ENCODE peak calls at places on chromosomes 6 and 20, in six cellular contexts. One of them, this sample, is unnamed.

GRCh38 chr20:10549511-10549910 is 114.4 kb downstream of the SLX4IP start:
- DNase-seq in prostate gland: no peak
- DNase-seq in body of pancreas: no peak
- DNase-seq in astrocyte of the spinal cord: no peak
- DNase-seq in HFF-Myc: no peak
- DNase-seq in neural progenitor cell: no peak
- DNase-seq in this sample: no peak

GRCh38 chr6:10655508-10656055 is 38.8 kb downstream of the C6orf52 start:
- DNase-seq in prostate gland: no peak
- DNase-seq in body of pancreas: no peak
- DNase-seq in astrocyte of the spinal cord: no peak
- DNase-seq in HFF-Myc: no peak
- DNase-seq in neural progenitor cell: no peak
- DNase-seq in this sample: no peak

GRCh38 chr6:75893058-75893775 is 144.2 kb downstream of the MYO6 start:
- DNase-seq in prostate gland: no peak
- DNase-seq in body of pancreas: no peak
- DNase-seq in astrocyte of the spinal cord: peak; percentile 83
- DNase-seq in HFF-Myc: peak; percentile 76
- DNase-seq in neural progenitor cell: peak; percentile 79
- DNase-seq in this sample: peak; percentile 73

GRCh38 chr6:26420607-26421235 is 18.6 kb downstream of the BTN3A1 start:
- DNase-seq in prostate gland: no peak
- DNase-seq in body of pancreas: no peak
- DNase-seq in astrocyte of the spinal cord: peak; percentile 43
- DNase-seq in HFF-Myc: no peak
- DNase-seq in neural progenitor cell: peak; percentile 46
- DNase-seq in this sample: no peak

GRCh38 chr20:17938889-17939619 is 29.5 kb downstream of the SNX5 start:
- DNase-seq in prostate gland: peak; percentile 55
- DNase-seq in body of pancreas: peak; percentile 79
- DNase-seq in astrocyte of the spinal cord: peak; percentile 81
- DNase-seq in HFF-Myc: peak; percentile 52
- DNase-seq in neural progenitor cell: peak; percentile 92
- DNase-seq in this sample: peak; percentile 57

GRCh38 chr6:108027594-108027993 is 46.9 kb downstream of the OSTM1 start:
- DNase-seq in prostate gland: no peak
- DNase-seq in body of pancreas: peak; percentile 63
- DNase-seq in astrocyte of the spinal cord: no peak
- DNase-seq in HFF-Myc: no peak
- DNase-seq in neural progenitor cell: no peak
- DNase-seq in this sample: no peak

GRCh38 chr6:98946877-98947410 is 802 bp downstream of the FBXL4 start:
- DNase-seq in prostate gland: peak; percentile 12
- DNase-seq in body of pancreas: peak; percentile 62
- DNase-seq in astrocyte of the spinal cord: peak; percentile 25
- DNase-seq in HFF-Myc: peak; percentile 19
- DNase-seq in neural progenitor cell: peak; percentile 3
- DNase-seq in this sample: no peak

GRCh38 chr20:3995067-3995748 is 20.1 kb downstream of the RNF24 start:
- DNase-seq in prostate gland: no peak
- DNase-seq in body of pancreas: no peak
- DNase-seq in astrocyte of the spinal cord: peak; percentile 40
- DNase-seq in HFF-Myc: no peak
- DNase-seq in neural progenitor cell: no peak
- DNase-seq in this sample: no peak

GRCh38 chr6:127117979-127118504 is 429 bp upstream of the RSPO3 start:
- DNase-seq in prostate gland: no peak
- DNase-seq in body of pancreas: no peak
- DNase-seq in astrocyte of the spinal cord: peak; percentile 14
- DNase-seq in HFF-Myc: no peak
- DNase-seq in neural progenitor cell: peak; percentile 71
- DNase-seq in this sample: no peak

GRCh38 chr6:158383542-158383941 is 71.3 kb downstream of the TULP4 start:
- DNase-seq in prostate gland: no peak
- DNase-seq in body of pancreas: no peak
- DNase-seq in astrocyte of the spinal cord: no peak
- DNase-seq in HFF-Myc: no peak
- DNase-seq in neural progenitor cell: no peak
- DNase-seq in this sample: no peak

GRCh38 chr6:136371951-136372350 is 82.3 kb upstream of the BCLAF1 start:
- DNase-seq in prostate gland: no peak
- DNase-seq in body of pancreas: no peak
- DNase-seq in astrocyte of the spinal cord: peak; percentile 61
- DNase-seq in HFF-Myc: no peak
- DNase-seq in neural progenitor cell: no peak
- DNase-seq in this sample: peak; percentile 67

GRCh38 chr20:54021446-54022235 is 48.8 kb downstream of the BCAS1 start:
- DNase-seq in prostate gland: no peak
- DNase-seq in body of pancreas: no peak
- DNase-seq in astrocyte of the spinal cord: no peak
- DNase-seq in HFF-Myc: no peak
- DNase-seq in neural progenitor cell: no peak
- DNase-seq in this sample: no peak

GRCh38 chr20:59589051-59589450 is 15.3 kb upstream of the PHACTR3 start:
- DNase-seq in prostate gland: no peak
- DNase-seq in body of pancreas: no peak
- DNase-seq in astrocyte of the spinal cord: no peak
- DNase-seq in HFF-Myc: no peak
- DNase-seq in neural progenitor cell: no peak
- DNase-seq in this sample: no peak

GRCh38 chr20:43666376-43667328 is at the start of gene MYBL2:
- DNase-seq in prostate gland: no peak
- DNase-seq in body of pancreas: peak; percentile 56
- DNase-seq in astrocyte of the spinal cord: peak; percentile 33
- DNase-seq in HFF-Myc: no peak
- DNase-seq in neural progenitor cell: peak; percentile 94
- DNase-seq in this sample: no peak

GRCh38 chr6:2103644-2104523 is 141.5 kb downstream of the GMDS start:
- DNase-seq in prostate gland: no peak
- DNase-seq in body of pancreas: no peak
- DNase-seq in astrocyte of the spinal cord: peak; percentile 70
- DNase-seq in HFF-Myc: no peak
- DNase-seq in neural progenitor cell: no peak
- DNase-seq in this sample: peak; percentile 36

GRCh38 chr6:143400258-143401059 is 50.0 kb downstream of the ADAT2 start:
- DNase-seq in prostate gland: peak; percentile 42
- DNase-seq in body of pancreas: no peak
- DNase-seq in astrocyte of the spinal cord: no peak
- DNase-seq in HFF-Myc: no peak
- DNase-seq in neural progenitor cell: no peak
- DNase-seq in this sample: no peak

GRCh38 chr6:50128420-50129005 is 78.8 kb upstream of the DEFB112 start:
- DNase-seq in prostate gland: no peak
- DNase-seq in body of pancreas: no peak
- DNase-seq in astrocyte of the spinal cord: peak; percentile 31
- DNase-seq in HFF-Myc: no peak
- DNase-seq in neural progenitor cell: peak; percentile 20
- DNase-seq in this sample: peak; percentile 4

GRCh38 chr6:169230923-169231789 is 22.5 kb downstream of the THBS2 start:
- DNase-seq in prostate gland: no peak
- DNase-seq in body of pancreas: no peak
- DNase-seq in astrocyte of the spinal cord: no peak
- DNase-seq in HFF-Myc: no peak
- DNase-seq in neural progenitor cell: no peak
- DNase-seq in this sample: no peak

GRCh38 chr6:28543671-28544131 is 18.0 kb downstream of the GPX5 start:
- DNase-seq in prostate gland: no peak
- DNase-seq in body of pancreas: no peak
- DNase-seq in astrocyte of the spinal cord: peak; percentile 26
- DNase-seq in HFF-Myc: no peak
- DNase-seq in neural progenitor cell: peak; percentile 64
- DNase-seq in this sample: no peak

GRCh38 chr6:16129623-16130243 is 847 bp downstream of the MYLIP start:
- DNase-seq in prostate gland: no peak
- DNase-seq in body of pancreas: peak; percentile 51
- DNase-seq in astrocyte of the spinal cord: peak; percentile 16
- DNase-seq in HFF-Myc: no peak
- DNase-seq in neural progenitor cell: peak; percentile 45
- DNase-seq in this sample: no peak

GRCh38 chr6:156832166-156832743 is 55.1 kb downstream of the ARID1B start:
- DNase-seq in prostate gland: no peak
- DNase-seq in body of pancreas: peak; percentile 41
- DNase-seq in astrocyte of the spinal cord: peak; percentile 67
- DNase-seq in HFF-Myc: no peak
- DNase-seq in neural progenitor cell: no peak
- DNase-seq in this sample: peak; percentile 65

GRCh38 chr20:25274481-25274880 is 26.6 kb downstream of the PYGB start:
- DNase-seq in prostate gland: no peak
- DNase-seq in body of pancreas: peak; percentile 9
- DNase-seq in astrocyte of the spinal cord: no peak
- DNase-seq in HFF-Myc: no peak
- DNase-seq in neural progenitor cell: no peak
- DNase-seq in this sample: no peak

GRCh38 chr6:3878048-3878666 is 29.0 kb downstream of the FAM50B start:
- DNase-seq in prostate gland: no peak
- DNase-seq in body of pancreas: no peak
- DNase-seq in astrocyte of the spinal cord: no peak
- DNase-seq in HFF-Myc: no peak
- DNase-seq in neural progenitor cell: no peak
- DNase-seq in this sample: no peak

GRCh38 chr20:675453-676314 is at the start of gene SCRT2:
- DNase-seq in prostate gland: peak; percentile 76
- DNase-seq in body of pancreas: peak; percentile 83
- DNase-seq in astrocyte of the spinal cord: peak; percentile 73
- DNase-seq in HFF-Myc: no peak
- DNase-seq in neural progenitor cell: peak; percentile 95
- DNase-seq in this sample: peak; percentile 29

DNA sequence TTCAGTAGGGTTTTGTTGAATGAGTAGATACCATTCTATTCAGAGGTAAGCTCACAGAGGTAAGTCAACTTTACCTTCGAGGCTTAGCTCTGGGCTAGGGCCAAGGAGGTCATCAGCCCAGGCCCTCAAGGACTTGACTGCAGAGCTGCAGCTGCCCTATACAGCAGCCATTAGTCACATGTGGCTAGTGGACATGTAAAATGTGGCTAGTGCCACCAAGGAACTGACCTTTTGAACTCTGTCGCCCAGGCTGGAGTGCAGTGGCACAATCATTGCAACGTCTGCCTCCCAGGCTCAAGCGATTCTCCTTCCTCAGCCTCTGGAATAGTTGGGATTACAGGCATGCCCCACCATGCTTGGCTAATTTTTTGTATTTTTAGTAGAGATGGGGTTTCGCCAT is 47.9 kb upstream of the EPB41L1 start:
- DNase-seq in prostate gland: no peak
- DNase-seq in body of pancreas: peak; percentile 38
- DNase-seq in astrocyte of the spinal cord: no peak
- DNase-seq in HFF-Myc: no peak
- DNase-seq in neural progenitor cell: no peak
- DNase-seq in this sample: no peak
- H3K4me3 ChIP-seq in prostate gland: no peak overlapping the region
- H3K4me3 ChIP-seq in body of pancreas: no peak overlapping the region
- H3K4me3 ChIP-seq in astrocyte of the spinal cord: no peak overlapping the region
- H3K4me3 ChIP-seq in HFF-Myc: no peak overlapping the region
- H3K4me3 ChIP-seq in neural progenitor cell: no peak overlapping the region
- H3K4me3 ChIP-seq in this sample: no peak overlapping the region

GRCh38 chr6:68196645-68197044 is 438.4 kb upstream of the ADGRB3 start:
- DNase-seq in prostate gland: no peak
- DNase-seq in body of pancreas: no peak
- DNase-seq in astrocyte of the spinal cord: peak; percentile 31
- DNase-seq in HFF-Myc: no peak
- DNase-seq in neural progenitor cell: peak; percentile 3
- DNase-seq in this sample: no peak
- TF ChIP-seq CTCF in prostate gland: no peak
- TF ChIP-seq CTCF in body of pancreas: no peak
- TF ChIP-seq CTCF in astrocyte of the spinal cord: peak; percentile 10
- TF ChIP-seq CTCF in HFF-Myc: no peak
- TF ChIP-seq CTCF in neural progenitor cell: peak; percentile 29
- TF ChIP-seq CTCF in this sample: no peak

GRCh38 chr20:6768228-6769185 is 1.0 kb downstream of the BMP2 start:
- DNase-seq in prostate gland: peak; percentile 9
- DNase-seq in body of pancreas: peak; percentile 45
- DNase-seq in astrocyte of the spinal cord: peak; percentile 46
- DNase-seq in HFF-Myc: no peak
- DNase-seq in neural progenitor cell: peak; percentile 51
- DNase-seq in this sample: no peak
- H3K4me3 ChIP-seq in prostate gland: peak overlapping the region; percentile 50
- H3K4me3 ChIP-seq in body of pancreas: peak overlapping the region; percentile 71
- H3K4me3 ChIP-seq in astrocyte of the spinal cord: peak overlapping the region; percentile 57
- H3K4me3 ChIP-seq in HFF-Myc: peak overlapping the region; percentile 54
- H3K4me3 ChIP-seq in neural progenitor cell: peak overlapping the region; percentile 92
- H3K4me3 ChIP-seq in this sample: peak overlapping the region; percentile 66

GRCh38 chr6:85348643-85349042 is 101.2 kb upstream of the NT5E start:
- DNase-seq in prostate gland: no peak
- DNase-seq in body of pancreas: no peak
- DNase-seq in astrocyte of the spinal cord: no peak
- DNase-seq in HFF-Myc: no peak
- DNase-seq in neural progenitor cell: no peak
- DNase-seq in this sample: no peak
- TF ChIP-seq CTCF in prostate gland: no peak
- TF ChIP-seq CTCF in body of pancreas: no peak
- TF ChIP-seq CTCF in astrocyte of the spinal cord: no peak
- TF ChIP-seq CTCF in HFF-Myc: peak; percentile 46
- TF ChIP-seq CTCF in neural progenitor cell: no peak
- TF ChIP-seq CTCF in this sample: no peak